ENCODE peak calls at places on chromosomes 11 and 22, in four cellular contexts. Q, T, L and A are unnamed samples.

GRCh38 chr22:43001271-43002197 is 13.4 kb downstream of the PACSIN2 start:
- DNase-seq in Q (no peak), T (peak; percentile 49), L (no peak), A (peak; percentile 66)

GRCh38 chr11:64244966-64245365 is 1.8 kb downstream of the PPP1R14B start:
- DNase-seq in Q (no peak), T (no peak), L (no peak), A (no peak)

GRCh38 chr11:20459865-20460264 is 72.3 kb downstream of the PRMT3 start:
- DNase-seq in Q (no peak), T (no peak), L (no peak), A (no peak)

GRCh38 chr11:100328626-100329340 is 358.3 kb upstream of the ARHGAP42 start:
- DNase-seq in Q (no peak), T (no peak), L (no peak), A (no peak)

GRCh38 chr22:45072322-45072903 is 62.6 kb upstream of the PHF21B start:
- DNase-seq in Q (no peak), T (peak; percentile 54), L (no peak), A (peak; percentile 35)

GRCh38 chr11:65764434-65764833 is 16.3 kb downstream of the AP5B1 start:
- DNase-seq in Q (no peak), T (no peak), L (no peak), A (no peak)

GRCh38 chr11:34890812-34891211 is 25.4 kb downstream of the APIP start:
- DNase-seq in Q (no peak), T (peak; percentile 6), L (peak; percentile 3), A (peak; percentile 47)

GRCh38 chr11:68340784-68341556 is 28.6 kb downstream of the LRP5 start:
- DNase-seq in Q (no peak), T (no peak), L (no peak), A (no peak)

GRCh38 chr11:497565-498296 is 9.3 kb downstream of the RNH1 start:
- DNase-seq in Q (peak; percentile 62), T (no peak), L (no peak), A (no peak)

GRCh38 chr11:68806931-68807844 is 34.5 kb downstream of the CPT1A start:
- DNase-seq in Q (no peak), T (peak; percentile 66), L (peak; percentile 29), A (peak; percentile 66)

GRCh38 chr11:57353461-57354251 is 15.5 kb downstream of the P2RX3 start:
- DNase-seq in Q (no peak), T (no peak), L (no peak), A (no peak)

GRCh38 chr22:46619830-46620501 is at the start of gene GRAMD4:
- DNase-seq in Q (peak; percentile 74), T (no peak), L (no peak), A (peak; percentile 64)

GRCh38 chr11:73757598-73757997 is 3.3 kb downstream of the RAB6A start:
- DNase-seq in Q (no peak), T (no peak), L (no peak), A (no peak)

GRCh38 chr11:58227956-58228615 is 632 bp downstream of the OR10Q1 start:
- DNase-seq in Q (no peak), T (no peak), L (no peak), A (no peak)

GRCh38 chr11:62545437-62546243 is 966 bp downstream of the AHNAK start:
- DNase-seq in Q (peak; percentile 95), T (peak; percentile 87), L (peak; percentile 80), A (peak; percentile 87)

GRCh38 chr22:36445158-36445668 is 36.2 kb downstream of the TXN2 start:
- DNase-seq in Q (peak; percentile 63), T (peak; percentile 90), L (peak; percentile 94), A (peak; percentile 87)

GRCh38 chr11:123255909-123256308 is 60.9 kb upstream of the CLMP start:
- DNase-seq in Q (no peak), T (no peak), L (no peak), A (no peak)

GRCh38 chr22:45007247-45007945 is 2.4 kb downstream of the PHF21B start:
- DNase-seq in Q (no peak), T (peak; percentile 2), L (no peak), A (no peak)

GRCh38 chr11:20647976-20648565 is 21.3 kb upstream of the NELL1 start:
- DNase-seq in Q (no peak), T (peak; percentile 45), L (peak; percentile 4), A (peak; percentile 29)

GRCh38 chr11:120912504-120912903 is 111.4 kb upstream of the TBCEL start:
- DNase-seq in Q (no peak), T (peak; percentile 27), L (peak; percentile 10), A (peak; percentile 12)

GRCh38 chr11:109106201-109106906 is 315.6 kb upstream of the C11orf87 start:
- DNase-seq in Q (no peak), T (no peak), L (no peak), A (no peak)

GRCh38 chr22:23315341-23315917 is 135.1 kb downstream of the BCR start:
- DNase-seq in Q (peak; percentile 68), T (peak; percentile 66), L (no peak), A (peak; percentile 20)

GRCh38 chr11:113289341-113290187 is 24.8 kb upstream of the TTC12 start:
- DNase-seq in Q (peak; percentile 46), T (peak; percentile 37), L (peak; percentile 20), A (peak; percentile 22)

GRCh38 chr11:116881153-116881552 is 43.7 kb upstream of the APOA1 start:
- DNase-seq in Q (no peak), T (no peak), L (no peak), A (no peak)

GRCh38 chr11:111777094-111778046 is 11.2 kb upstream of the PPP2R1B start:
- DNase-seq in Q (no peak), T (peak; percentile 57), L (peak; percentile 63), A (peak; percentile 65)

GRCh38 chr11:81579339-81579738 is 1154.3 kb downstream of the FAM181B start:
- DNase-seq in Q (no peak), T (no peak), L (no peak), A (no peak)

GRCh38 chr11:9787981-9788521 is 124.2 kb downstream of the SWAP70 start:
- DNase-seq in Q (peak; percentile 34), T (no peak), L (peak; percentile 93), A (peak; percentile 90)

GRCh38 chr11:122743949-122744876 is 88.7 kb downstream of the UBASH3B start:
- DNase-seq in Q (no peak), T (no peak), L (no peak), A (no peak)

GRCh38 chr22:43042101-43042780 is 27.3 kb upstream of the PACSIN2 start:
- DNase-seq in Q (no peak), T (no peak), L (no peak), A (peak; percentile 57)

GRCh38 chr11:57417056-57417455 is 9.9 kb downstream of the SLC43A3 start:
- DNase-seq in Q (no peak), T (no peak), L (no peak), A (peak; percentile 24)

GRCh38 chr11:1302041-1302460 is 7.4 kb downstream of the TOLLIP start:
- DNase-seq in Q (no peak), T (no peak), L (no peak), A (no peak)

GRCh38 chr11:34224434-34224966 is 119.1 kb downstream of the NAT10 start:
- DNase-seq in Q (no peak), T (no peak), L (no peak), A (no peak)

DNA sequence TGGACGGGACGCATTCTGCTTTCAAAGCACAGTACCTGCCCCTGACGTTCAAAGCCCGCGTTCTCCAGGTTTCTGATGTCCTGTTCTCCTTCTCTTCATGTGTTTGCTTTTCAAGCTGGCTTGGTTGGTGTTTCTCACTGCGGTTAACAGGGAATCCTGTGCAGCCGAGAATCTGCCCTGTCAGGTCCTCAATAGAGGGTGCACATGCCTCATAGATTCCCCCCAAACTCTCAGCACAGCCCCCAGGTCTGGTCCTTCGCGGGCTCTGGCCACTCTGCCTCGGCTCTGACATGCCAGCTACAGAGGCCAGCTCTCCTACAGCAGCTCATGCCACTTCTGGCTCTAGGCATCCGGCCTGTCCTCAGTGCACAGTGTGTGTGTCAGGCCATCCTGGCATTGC is 1343.8 kb downstream of the TBC1D22A start:
- DNase-seq in Q (no peak), T (no peak), L (no peak), A (no peak)
- TF ChIP-seq CTCF in Q (no peak), T (no peak), L (no peak), A (no peak)

GRCh38 chr22:37784829-37785495 is 22.8 kb upstream of the GCAT start:
- DNase-seq in Q (no peak), T (no peak), L (no peak), A (no peak)

GRCh38 chr22:37777122-37777687 is 30.5 kb upstream of the GCAT start:
- DNase-seq in Q (no peak), T (peak; percentile 49), L (peak; percentile 55), A (peak; percentile 55)

GRCh38 chr22:37782340-37783168 is 25.2 kb upstream of the GCAT start:
- DNase-seq in Q (no peak), T (no peak), L (no peak), A (no peak)

GRCh38 chr22:37778370-37779009 is 29.2 kb upstream of the GCAT start:
- DNase-seq in Q (no peak), T (no peak), L (no peak), A (no peak)

GRCh38 chr22:37781434-37782059 is 26.2 kb upstream of the GCAT start:
- DNase-seq in Q (no peak), T (no peak), L (no peak), A (no peak)
- TF ChIP-seq CTCF in Q (peak; percentile 37), T (peak; percentile 45), L (peak; percentile 35), A (peak; percentile 34)

GRCh38 chr11:59668950-59669610 is at the start of gene PATL1:
- DNase-seq in Q (peak; percentile 99), T (peak; percentile 99), L (peak; percentile 95), A (peak; percentile 96)
- TF ChIP-seq CTCF in Q (no peak), T (no peak), L (no peak), A (no peak)

GRCh38 chr11:128305588-128305987 is 281.8 kb downstream of the ETS1 start:
- DNase-seq in Q (no peak), T (no peak), L (no peak), A (no peak)

GRCh38 chr11:128303383-128303782 is 284.0 kb downstream of the ETS1 start:
- DNase-seq in Q (no peak), T (no peak), L (no peak), A (no peak)

GRCh38 chr11:128300785-128301184 is 286.6 kb downstream of the ETS1 start:
- DNase-seq in Q (no peak), T (no peak), L (no peak), A (no peak)

GRCh38 chr11:128304666-128305485 is 282.5 kb downstream of the ETS1 start:
- DNase-seq in Q (no peak), T (no peak), L (no peak), A (no peak)

GRCh38 chr11:128302425-128303186 is 284.8 kb downstream of the ETS1 start:
- DNase-seq in Q (no peak), T (no peak), L (no peak), A (no peak)
- TF ChIP-seq CTCF in Q (no peak), T (no peak), L (no peak), A (no peak)

DNA sequence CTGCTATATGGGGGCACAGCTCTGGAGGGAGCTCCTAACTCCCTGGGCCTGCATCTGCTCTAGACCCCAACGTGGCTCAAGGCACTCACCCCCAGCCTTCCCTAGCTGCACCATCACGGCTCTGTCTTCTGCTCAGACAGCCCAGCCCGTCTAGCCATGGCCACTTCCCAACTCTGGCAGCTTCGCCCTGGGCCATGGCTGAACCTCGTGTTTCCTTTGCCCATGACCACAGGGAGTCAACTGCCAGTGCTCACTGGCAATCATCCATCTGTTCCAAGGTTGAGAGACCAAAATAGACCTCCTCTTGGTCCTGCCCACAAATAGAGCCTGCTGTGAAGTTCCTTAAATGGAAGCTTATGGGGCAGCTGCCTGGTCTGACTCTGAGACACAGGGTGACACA is 5.4 kb downstream of the LMO1 start:
- DNase-seq in Q (no peak), T (no peak), L (no peak), A (no peak)
- TF ChIP-seq CTCF in Q (no peak), T (no peak), L (no peak), A (no peak)